ENCODE peak calls at places on chromosomes 4 and X, in eight cellular contexts. O, M, V, E, F, G, I and U are unnamed samples.

GRCh38 chr4:10041036-10041435 is 19.7 kb upstream of the SLC2A9 start:
- DNase-seq in V (no peak), I (no peak), G (no peak), M (no peak), F (no peak), E (no peak), O (no peak), U (no peak)

GRCh38 chr4:123952530-123953274 is 556.1 kb downstream of the SPRY1 start:
- DNase-seq in F (no peak), V (no peak), M (no peak), E (no peak), I (no peak), O (no peak), G (peak), U (peak)

GRCh38 chr4:3388461-3389185 is 53.1 kb upstream of the HGFAC start:
- DNase-seq in E (no peak), G (peak), M (peak), O (no peak), V (no peak), F (no peak), I (peak), U (peak)

GRCh38 chr4:134544303-134544761 is 342.7 kb upstream of the PABPC4L start:
- DNase-seq in E (no peak), F (no peak), M (no peak), I (peak), G (no peak), V (no peak), O (no peak), U (peak)

GRCh38 chrX:8191022-8191421 is 20.0 kb upstream of the VCX2 start:
- DNase-seq in V (no peak), M (no peak), I (no peak), F (no peak), E (no peak), O (no peak), G (no peak), U (no peak)

GRCh38 chrX:95218964-95219363 is 1465.7 kb upstream of the DIAPH2 start:
- DNase-seq in I (no peak), M (no peak), O (no peak), V (no peak), F (no peak), E (no peak), G (no peak), U (no peak)

GRCh38 chrX:136185409-136186022 is 38.2 kb downstream of the FHL1 start:
- DNase-seq in F (no peak), M (no peak), E (no peak), V (no peak), O (no peak), G (peak), I (no peak), U (peak)

GRCh38 chr4:2254665-2255500 is 7.0 kb downstream of the MXD4 start:
- DNase-seq in E (peak), F (no peak), O (peak), M (no peak), V (peak), G (no peak), I (no peak), U (no peak)

GRCh38 chrX:68432648-68433047 is 647 bp downstream of the OPHN1 start:
- DNase-seq in F (no peak), M (no peak), V (no peak), E (no peak), I (peak), G (peak), O (no peak), U (peak)

GRCh38 chr4:48078862-48079655 is 55.0 kb downstream of the TXK start:
- DNase-seq in G (no peak), E (no peak), V (no peak), M (no peak), O (no peak), F (no peak), I (no peak), U (no peak)

GRCh38 chrX:68694429-68695205 is 47.2 kb downstream of the STARD8 start:
- DNase-seq in I (no peak), F (no peak), V (no peak), O (no peak), E (no peak), G (no peak), M (no peak), U (no peak)

GRCh38 chr4:151013944-151014343 is 1.1 kb downstream of the LRBA start:
- DNase-seq in I (no peak), F (no peak), M (no peak), E (no peak), V (no peak), O (no peak), G (no peak), U (no peak)

GRCh38 chrX:39836802-39837420 is 260.8 kb downstream of the BCOR start:
- DNase-seq in I (no peak), F (no peak), V (no peak), M (no peak), E (no peak), G (no peak), O (no peak), U (no peak)

GRCh38 chrX:110414679-110415439 is 56.2 kb downstream of the RTL9 start:
- DNase-seq in V (no peak), E (no peak), O (no peak), F (no peak), M (no peak), I (no peak), G (peak), U (peak)

GRCh38 chrX:10901290-10901633 is 209.9 kb upstream of the HCCS start:
- DNase-seq in V (no peak), G (peak), F (no peak), M (no peak), E (no peak), I (no peak), O (no peak), U (peak)
- H3K27ac ChIP-seq in V (no peak), G (no peak), F (no peak), M (no peak), E (peak), I (no peak), O (no peak), U (peak)

GRCh38 chr4:182536221-182536620 is 293.0 kb downstream of the TENM3 start:
- DNase-seq in F (no peak), E (no peak), O (no peak), V (no peak), G (no peak), M (no peak), I (peak), U (peak)
- H3K27ac ChIP-seq in F (no peak), E (no peak), O (no peak), V (no peak), G (no peak), M (no peak), I (no peak), U (no peak)

DNA sequence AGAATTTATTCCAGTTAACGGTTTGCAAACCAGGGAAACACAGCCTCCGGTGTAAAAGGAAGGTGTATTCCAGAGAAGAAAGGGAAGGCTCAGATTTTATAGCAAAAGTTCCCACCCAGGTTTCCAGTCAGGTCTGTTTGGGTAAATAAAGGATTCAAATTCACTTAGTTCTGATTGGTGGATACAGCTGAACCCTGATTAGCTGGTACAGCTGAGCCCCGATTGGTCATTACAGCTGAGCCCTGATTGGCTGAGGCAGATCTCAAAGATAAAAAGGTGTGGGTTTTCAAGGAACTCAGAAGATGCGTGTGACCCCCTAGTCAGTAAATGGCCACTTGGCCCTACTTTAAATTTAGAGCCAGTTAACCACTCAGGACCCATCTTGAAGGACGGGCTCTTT is 6.6 kb downstream of the CLRN2 start:
- DNase-seq in E (no peak), G (no peak), M (no peak), F (no peak), V (no peak), I (no peak), O (no peak), U (no peak)
- H3K27ac ChIP-seq in E (no peak), G (no peak), M (no peak), F (no peak), V (no peak), I (no peak), O (no peak), U (no peak)

DNA sequence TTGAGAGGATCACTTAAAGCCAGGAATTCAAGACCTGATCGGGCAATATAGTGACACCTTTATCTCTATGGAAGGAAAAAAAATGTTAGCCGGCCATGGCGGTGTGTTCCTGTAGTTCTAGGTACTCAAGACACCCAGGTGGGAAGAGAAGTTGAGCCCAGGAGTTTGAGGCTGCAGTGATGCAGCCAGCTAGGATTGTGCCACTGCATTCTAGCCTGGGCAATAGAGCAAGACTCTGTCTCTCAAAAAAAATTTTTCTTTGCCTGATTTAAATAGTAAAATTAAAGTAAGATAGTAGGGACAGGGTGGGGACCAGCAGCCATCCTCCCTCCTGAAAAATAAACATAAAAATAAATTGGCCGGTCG is 16.9 kb upstream of the FAM47E start:
- DNase-seq in V (no peak), M (no peak), E (no peak), F (no peak), G (no peak), I (no peak), O (no peak), U (no peak)
- H3K27ac ChIP-seq in V (no peak), M (no peak), E (no peak), F (no peak), G (no peak), I (no peak), O (no peak), U (no peak)